ENCODE peak calls at places on chromosomes 1 and 21, in four cellular contexts. One of them, this sample, is unnamed.
A peak's percentile ranks its signal among the peaks of the same experiment; 100 is the strongest.

GRCh38 chr1:195328102-195328501 is 1280.1 kb downstream of the KCNT2 start:
- DNase-seq in mucosa of descending colon: no peak
- DNase-seq in body of pancreas: no peak
- DNase-seq in HCT116: no peak
- DNase-seq in this sample: no peak

GRCh38 chr1:7267493-7267892 is 482.2 kb downstream of the CAMTA1 start:
- DNase-seq in body of pancreas: no peak
- DNase-seq in mucosa of descending colon: no peak
- DNase-seq in HCT116: no peak
- DNase-seq in this sample: peak; percentile 33

GRCh38 chr1:7384679-7385078 is 386.4 kb upstream of the VAMP3 start:
- DNase-seq in mucosa of descending colon: no peak
- DNase-seq in HCT116: no peak
- DNase-seq in body of pancreas: no peak
- DNase-seq in this sample: peak; percentile 29

GRCh38 chr1:68231627-68232303 is 558 bp downstream of the WLS start:
- DNase-seq in HCT116: no peak
- DNase-seq in body of pancreas: peak; percentile 85
- DNase-seq in mucosa of descending colon: peak; percentile 77
- DNase-seq in this sample: peak; percentile 74

GRCh38 chr1:183569141-183569540 is 21.1 kb downstream of the NCF2 start:
- DNase-seq in mucosa of descending colon: no peak
- DNase-seq in HCT116: no peak
- DNase-seq in body of pancreas: no peak
- DNase-seq in this sample: peak; percentile 32

GRCh38 chr1:36561365-36561731 is 78.6 kb upstream of the CSF3R start:
- DNase-seq in HCT116: no peak
- DNase-seq in mucosa of descending colon: no peak
- DNase-seq in body of pancreas: no peak
- DNase-seq in this sample: peak; percentile 30

GRCh38 chr1:160726498-160727391 is 12.3 kb upstream of the SLAMF7 start:
- DNase-seq in HCT116: peak; percentile 75
- DNase-seq in mucosa of descending colon: peak; percentile 68
- DNase-seq in body of pancreas: peak; percentile 63
- DNase-seq in this sample: peak; percentile 89

GRCh38 chr1:66725885-66726665 is 26.2 kb upstream of the DYNLT5 start:
- DNase-seq in body of pancreas: peak; percentile 43
- DNase-seq in mucosa of descending colon: peak; percentile 75
- DNase-seq in HCT116: peak; percentile 45
- DNase-seq in this sample: peak; percentile 85

GRCh38 chr1:235402457-235403200 is 35.4 kb downstream of the TBCE start:
- DNase-seq in HCT116: no peak
- DNase-seq in mucosa of descending colon: no peak
- DNase-seq in body of pancreas: no peak
- DNase-seq in this sample: no peak

GRCh38 chr1:41773144-41773571 is 145.6 kb downstream of the HIVEP3 start:
- DNase-seq in mucosa of descending colon: no peak
- DNase-seq in HCT116: no peak
- DNase-seq in body of pancreas: peak; percentile 78
- DNase-seq in this sample: no peak

GRCh38 chr21:42781150-42781980 is 98.0 kb downstream of the WDR4 start:
- DNase-seq in HCT116: no peak
- DNase-seq in body of pancreas: peak; percentile 48
- DNase-seq in mucosa of descending colon: peak; percentile 50
- DNase-seq in this sample: peak; percentile 88

GRCh38 chr1:36174716-36175115 is 18.8 kb downstream of the MAP7D1 start:
- DNase-seq in HCT116: no peak
- DNase-seq in mucosa of descending colon: no peak
- DNase-seq in body of pancreas: no peak
- DNase-seq in this sample: no peak

DNA sequence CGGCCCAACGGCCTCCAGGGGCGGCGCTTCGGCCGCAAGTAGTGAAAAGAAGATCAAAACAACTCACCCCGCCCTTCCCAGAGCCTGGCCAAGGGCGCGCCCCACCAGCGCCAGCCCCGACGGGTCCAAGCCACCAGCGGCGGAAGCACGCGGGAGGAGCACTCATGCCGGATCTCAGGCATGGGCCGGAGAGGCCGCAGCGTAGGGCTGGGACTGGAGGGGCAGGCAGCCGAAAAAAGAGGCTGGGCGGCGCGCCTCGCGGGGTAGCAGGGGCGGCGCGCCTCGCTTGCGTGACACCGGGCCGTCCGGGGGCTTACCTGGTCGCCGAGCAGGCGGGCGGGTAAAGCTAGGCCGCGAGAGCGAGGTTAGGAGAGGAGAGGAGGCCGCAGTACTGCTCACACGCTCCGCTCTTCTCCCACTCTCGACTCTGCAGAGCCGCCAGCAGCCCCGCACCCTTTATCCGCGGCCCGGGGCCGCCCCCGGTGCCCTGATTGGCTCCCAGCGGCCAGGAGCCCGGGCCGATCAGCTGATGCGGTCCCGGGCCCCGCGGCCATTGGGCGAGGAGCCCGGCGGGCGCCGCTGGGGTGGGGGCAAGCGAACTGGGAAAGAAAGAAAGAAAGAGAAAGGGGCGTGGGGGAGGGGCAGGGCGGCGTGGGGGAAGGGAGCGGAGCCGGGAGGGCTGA is at the start of gene GLUL:
- DNase-seq in HCT116: peak; percentile 68
- DNase-seq in mucosa of descending colon: peak; percentile 94
- DNase-seq in body of pancreas: peak; percentile 96
- DNase-seq in this sample: peak; percentile 99
- TF ChIP-seq CTCF in HCT116: no peak
- TF ChIP-seq CTCF in mucosa of descending colon: no peak
- TF ChIP-seq CTCF in body of pancreas: peak; percentile 7
- TF ChIP-seq CTCF in this sample: peak; percentile 39

DNA sequence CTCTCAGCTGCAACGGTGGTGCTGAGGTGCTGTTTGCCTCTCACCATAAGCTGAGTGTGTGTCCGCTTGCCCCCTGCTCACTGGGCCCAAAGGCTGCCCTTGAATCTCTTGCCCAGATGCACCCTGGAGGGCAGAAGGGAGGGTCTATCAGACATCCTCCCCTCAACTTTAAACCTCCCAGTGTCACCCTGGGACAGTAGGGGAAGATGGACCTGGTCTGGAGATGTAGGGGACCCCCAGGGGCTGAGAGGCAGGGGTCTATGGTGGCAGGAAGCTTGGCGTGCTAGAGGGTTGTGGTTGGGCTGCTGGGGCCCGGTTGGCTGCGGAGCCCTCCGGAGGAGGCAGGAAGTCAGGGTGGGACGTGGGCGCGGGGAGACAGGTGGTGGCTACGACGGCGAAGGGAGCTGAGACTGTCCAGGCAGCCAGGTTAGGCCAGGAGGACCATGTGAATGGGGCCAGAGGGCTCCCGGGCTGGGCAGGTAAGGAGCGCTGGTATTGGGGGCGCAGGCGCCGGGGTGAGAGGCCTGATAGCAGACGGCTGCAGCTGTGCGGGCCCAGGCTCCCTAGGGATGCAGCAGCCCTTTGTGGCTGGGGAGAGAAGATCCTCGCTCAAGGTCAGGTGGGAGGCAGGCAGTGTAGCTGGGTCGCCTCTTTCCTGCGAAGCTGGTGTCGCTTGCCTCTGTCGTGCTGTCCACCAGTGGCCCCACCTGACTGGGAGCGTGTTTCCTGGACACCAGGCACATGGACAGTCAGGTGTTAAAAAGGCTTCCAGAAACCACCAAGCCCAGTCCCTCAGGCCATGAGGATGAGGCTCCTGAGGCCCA is at the start of gene LCK:
- DNase-seq in mucosa of descending colon: peak; percentile 34
- DNase-seq in HCT116: no peak
- DNase-seq in body of pancreas: no peak
- DNase-seq in this sample: peak; percentile 58
- H3K4me3 ChIP-seq in mucosa of descending colon: no peak within 1 kb of the TSS
- H3K4me3 ChIP-seq in HCT116: no peak within 1 kb of the TSS
- H3K4me3 ChIP-seq in body of pancreas: no peak within 1 kb of the TSS
- H3K4me3 ChIP-seq in this sample: no peak within 1 kb of the TSS

GRCh38 chr21:25490742-25491141 is 116.5 kb downstream of the MRPL39 start:
- DNase-seq in body of pancreas: no peak
- DNase-seq in mucosa of descending colon: no peak
- DNase-seq in HCT116: no peak
- DNase-seq in this sample: no peak

GRCh38 chr21:25487046-25487594 is 120.2 kb downstream of the MRPL39 start:
- DNase-seq in HCT116: no peak
- DNase-seq in body of pancreas: no peak
- DNase-seq in mucosa of descending colon: no peak
- DNase-seq in this sample: no peak

GRCh38 chr21:25491267-25491666 is 116.0 kb downstream of the MRPL39 start:
- DNase-seq in body of pancreas: no peak
- DNase-seq in HCT116: no peak
- DNase-seq in mucosa of descending colon: no peak
- DNase-seq in this sample: no peak

GRCh38 chr21:25489673-25490072 is 117.6 kb downstream of the MRPL39 start:
- DNase-seq in mucosa of descending colon: no peak
- DNase-seq in HCT116: no peak
- DNase-seq in body of pancreas: no peak
- DNase-seq in this sample: no peak

GRCh38 chr21:25485914-25486313 is 121.4 kb downstream of the MRPL39 start:
- DNase-seq in body of pancreas: no peak
- DNase-seq in mucosa of descending colon: no peak
- DNase-seq in HCT116: no peak
- DNase-seq in this sample: no peak
- H3K9me3 ChIP-seq in body of pancreas: no peaks in the 10 kb centered on the region
- H3K9me3 ChIP-seq in mucosa of descending colon: peaks cover 19% of the 10 kb centered on the region
- H3K9me3 ChIP-seq in HCT116: no peaks in the 10 kb centered on the region
- H3K9me3 ChIP-seq in this sample: peaks cover 10% of the 10 kb centered on the region

DNA sequence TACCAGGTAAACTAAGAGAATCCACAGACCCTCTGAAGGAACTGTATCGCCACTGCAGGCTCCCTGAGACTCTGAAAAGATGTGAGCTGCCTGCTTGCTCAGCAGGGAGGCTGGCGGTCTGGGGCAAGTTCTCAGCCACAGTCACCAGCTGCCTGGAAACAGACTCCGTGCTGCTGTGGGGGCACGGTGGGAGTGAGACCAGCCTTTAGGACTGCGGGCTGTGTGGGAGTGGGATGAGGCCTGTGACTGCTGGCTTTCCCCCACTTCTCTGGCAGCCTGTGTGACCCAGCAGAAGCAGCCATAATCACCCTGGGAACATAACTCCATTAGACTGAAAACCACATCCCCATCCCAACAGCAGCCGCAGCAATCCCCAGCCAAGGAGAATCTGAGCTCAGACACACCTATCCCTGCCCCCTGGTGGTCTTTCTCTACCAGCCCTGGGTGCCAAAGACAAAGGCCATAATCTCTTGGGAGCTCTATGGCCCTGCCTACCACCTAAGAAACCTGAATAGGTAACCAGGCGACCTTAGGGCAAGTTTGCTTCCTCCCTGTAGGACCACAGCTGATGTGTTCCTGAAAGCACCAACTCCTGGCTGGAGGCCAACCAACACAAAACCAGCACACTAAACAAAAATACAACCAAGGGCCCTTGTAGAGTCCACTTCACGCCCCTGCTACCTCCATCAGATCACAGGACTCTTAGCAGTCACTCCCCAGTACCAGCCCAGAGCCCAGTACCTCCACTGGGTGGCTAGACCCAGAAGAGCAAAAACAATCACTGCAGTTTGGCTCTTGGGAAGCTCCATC is 151.5 kb downstream of the SMYD3 start:
- DNase-seq in body of pancreas: no peak
- DNase-seq in mucosa of descending colon: no peak
- DNase-seq in HCT116: no peak
- DNase-seq in this sample: peak; percentile 81
- TF ChIP-seq CTCF in body of pancreas: no peak
- TF ChIP-seq CTCF in mucosa of descending colon: no peak
- TF ChIP-seq CTCF in HCT116: peak; percentile 5
- TF ChIP-seq CTCF in this sample: peak; percentile 69

DNA sequence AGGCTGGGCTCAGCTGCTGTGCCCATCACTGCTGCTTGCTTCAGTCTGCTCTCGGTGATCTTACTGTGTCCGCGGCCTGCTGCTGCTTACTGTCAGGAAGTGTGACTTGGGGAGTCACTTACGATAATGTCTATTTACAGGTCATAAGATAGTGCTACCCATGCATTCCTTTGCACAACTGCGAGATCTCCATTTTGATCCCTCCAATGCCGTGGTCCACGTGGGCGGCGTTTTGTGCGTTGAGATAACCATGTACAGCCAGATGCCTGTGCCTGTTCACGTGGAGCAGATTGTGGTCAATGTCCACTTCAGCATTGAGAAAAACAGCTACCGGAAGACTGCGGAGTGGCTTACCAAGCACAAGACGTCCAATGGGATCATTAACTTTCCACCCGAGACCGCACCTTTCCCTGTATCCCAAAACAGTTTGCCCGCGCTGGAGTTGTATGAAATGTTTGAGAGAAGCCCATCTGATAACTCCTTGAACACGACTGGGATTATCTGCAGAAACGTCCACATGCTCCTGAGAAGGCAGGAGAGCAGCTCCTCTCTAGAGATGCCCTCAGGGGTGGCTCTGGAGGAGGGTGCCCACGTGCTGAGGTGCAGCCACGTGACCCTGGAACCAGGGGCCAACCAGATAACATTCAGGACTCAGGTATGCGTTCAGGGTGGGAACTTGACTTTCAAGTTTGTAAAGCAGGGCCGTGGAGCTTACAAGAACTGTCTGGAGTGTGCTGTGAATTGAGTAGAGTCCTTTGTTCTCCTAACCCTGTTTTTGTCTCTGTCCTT is 24.4 kb upstream of the PWP2 start:
- DNase-seq in HCT116: no peak
- DNase-seq in body of pancreas: no peak
- DNase-seq in mucosa of descending colon: no peak
- DNase-seq in this sample: no peak
- H3K4me3 ChIP-seq in HCT116: no peak overlapping the region
- H3K4me3 ChIP-seq in body of pancreas: no peak overlapping the region
- H3K4me3 ChIP-seq in mucosa of descending colon: no peak overlapping the region
- H3K4me3 ChIP-seq in this sample: no peak overlapping the region

GRCh38 chr1:204171751-204172178 is 5.6 kb upstream of the REN start:
- DNase-seq in body of pancreas: no peak
- DNase-seq in HCT116: peak; percentile 81
- DNase-seq in mucosa of descending colon: no peak
- DNase-seq in this sample: no peak

GRCh38 chr1:204167730-204168129 is 1.6 kb upstream of the REN start:
- DNase-seq in HCT116: no peak
- DNase-seq in mucosa of descending colon: no peak
- DNase-seq in body of pancreas: no peak
- DNase-seq in this sample: no peak

GRCh38 chr1:204172404-204173049 is 6.4 kb upstream of the REN start:
- DNase-seq in HCT116: no peak
- DNase-seq in body of pancreas: no peak
- DNase-seq in mucosa of descending colon: no peak
- DNase-seq in this sample: no peak

GRCh38 chr1:204169871-204170270 is 3.7 kb upstream of the REN start:
- DNase-seq in mucosa of descending colon: no peak
- DNase-seq in body of pancreas: no peak
- DNase-seq in HCT116: no peak
- DNase-seq in this sample: no peak

GRCh38 chr1:204170494-204171155 is 4.5 kb upstream of the REN start:
- DNase-seq in HCT116: no peak
- DNase-seq in body of pancreas: peak; percentile 61
- DNase-seq in mucosa of descending colon: no peak
- DNase-seq in this sample: no peak
- H3K9me3 ChIP-seq in HCT116: peaks cover 4% of the 10 kb centered on the region
- H3K9me3 ChIP-seq in body of pancreas: no peaks in the 10 kb centered on the region
- H3K9me3 ChIP-seq in mucosa of descending colon: peaks cover 6% of the 10 kb centered on the region
- H3K9me3 ChIP-seq in this sample: peaks cover 40% of the 10 kb centered on the region

This sample was measured in endodermal cell.